ENCODE peak calls at places on chromosomes 16 and 17, in six cellular contexts. X is AG10803, W is body of pancreas, K is GM06990, H is suprapubic skin, B is ovary. D is an unnamed sample.

GRCh38 chr16:54077412-54077821 is 209.2 kb downstream of the IRX3 start:
- DNase-seq in X (peak), W (no peak), K (no peak), H (no peak), B (no peak), D (no peak)

GRCh38 chr17:6374271-6374691 is 60.6 kb downstream of the AIPL1 start:
- DNase-seq in X (no peak), W (no peak), K (no peak), H (no peak), B (no peak), D (peak)

GRCh38 chr16:70737377-70738082 is 51.7 kb upstream of the MTSS2 start:
- DNase-seq in X (peak), W (peak), K (peak), H (peak), B (peak), D (peak)

GRCh38 chr17:42311240-42312034 is 23.1 kb downstream of the STAT5A start:
- DNase-seq in X (peak), W (peak), K (no peak), H (peak), B (peak), D (peak)

GRCh38 chr17:35795007-35795870 is at the start of gene MMP28:
- DNase-seq in X (no peak), W (peak), K (no peak), H (no peak), B (no peak), D (peak)

GRCh38 chr17:28498652-28499365 is 7.3 kb upstream of the FOXN1 start:
- DNase-seq in X (no peak), W (no peak), K (no peak), H (no peak), B (no peak), D (no peak)

GRCh38 chr16:85863384-85863774 is 35.6 kb upstream of the IRF8 start:
- DNase-seq in X (peak), W (no peak), K (no peak), H (no peak), B (no peak), D (no peak)

GRCh38 chr16:68800257-68800875 is 43.0 kb upstream of the TANGO6 start:
- DNase-seq in X (peak), W (peak), K (peak), H (no peak), B (peak), D (no peak)

GRCh38 chr17:10316986-10317834 is 55.6 kb downstream of the MYH13 start:
- DNase-seq in X (peak), W (peak), K (peak), H (peak), B (no peak), D (no peak)

GRCh38 chr16:1918890-1919679 is 870 bp upstream of the HS3ST6 start:
- DNase-seq in X (no peak), W (no peak), K (no peak), H (no peak), B (no peak), D (no peak)
- H3K4me3 ChIP-seq in X (no peak), W (no peak), K (no peak), H (peak), B (no peak), D (no peak)

DNA sequence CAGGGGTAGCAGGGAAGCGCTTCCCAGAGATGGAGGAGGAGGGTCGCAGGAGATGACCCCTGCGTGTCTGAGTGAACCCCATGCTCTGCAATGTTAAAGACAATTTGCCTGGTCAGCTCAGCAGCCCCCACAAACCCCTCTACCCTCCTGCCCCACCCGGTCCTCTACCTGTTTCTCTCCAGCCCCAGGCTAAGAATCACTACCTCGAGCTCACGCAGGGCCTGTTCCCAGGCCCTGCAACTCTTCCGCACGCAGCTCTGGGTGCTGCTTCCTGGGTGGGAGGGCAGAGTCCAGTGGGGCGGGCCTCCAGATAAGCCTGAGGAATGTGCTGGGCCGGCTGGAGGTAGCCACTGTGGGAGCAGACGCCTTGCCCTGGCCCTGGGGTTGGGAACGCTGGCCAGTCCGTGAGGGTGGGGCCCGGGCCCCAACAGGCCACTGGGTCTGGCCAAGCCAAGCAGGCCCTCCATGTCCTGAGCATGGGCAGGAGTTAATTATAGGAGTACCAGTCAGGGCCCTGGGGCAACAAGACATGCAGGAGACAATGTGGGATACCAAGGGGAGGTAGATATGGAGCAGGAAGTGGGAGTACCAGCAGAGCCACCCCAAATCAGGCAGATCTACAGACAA is 6.1 kb downstream of the DOK4 start:
- DNase-seq in X (peak), W (peak), K (no peak), H (no peak), B (peak), D (peak)
- H3K4me3 ChIP-seq in X (peak), W (no peak), K (no peak), H (peak), B (peak), D (no peak)

GRCh38 chr17:81914103-81914850 is 3.1 kb upstream of the PCYT2 start:
- DNase-seq in X (no peak), W (no peak), K (no peak), H (no peak), B (no peak), D (no peak)
- H3K4me3 ChIP-seq in X (no peak), W (no peak), K (no peak), H (no peak), B (no peak), D (no peak)

DNA sequence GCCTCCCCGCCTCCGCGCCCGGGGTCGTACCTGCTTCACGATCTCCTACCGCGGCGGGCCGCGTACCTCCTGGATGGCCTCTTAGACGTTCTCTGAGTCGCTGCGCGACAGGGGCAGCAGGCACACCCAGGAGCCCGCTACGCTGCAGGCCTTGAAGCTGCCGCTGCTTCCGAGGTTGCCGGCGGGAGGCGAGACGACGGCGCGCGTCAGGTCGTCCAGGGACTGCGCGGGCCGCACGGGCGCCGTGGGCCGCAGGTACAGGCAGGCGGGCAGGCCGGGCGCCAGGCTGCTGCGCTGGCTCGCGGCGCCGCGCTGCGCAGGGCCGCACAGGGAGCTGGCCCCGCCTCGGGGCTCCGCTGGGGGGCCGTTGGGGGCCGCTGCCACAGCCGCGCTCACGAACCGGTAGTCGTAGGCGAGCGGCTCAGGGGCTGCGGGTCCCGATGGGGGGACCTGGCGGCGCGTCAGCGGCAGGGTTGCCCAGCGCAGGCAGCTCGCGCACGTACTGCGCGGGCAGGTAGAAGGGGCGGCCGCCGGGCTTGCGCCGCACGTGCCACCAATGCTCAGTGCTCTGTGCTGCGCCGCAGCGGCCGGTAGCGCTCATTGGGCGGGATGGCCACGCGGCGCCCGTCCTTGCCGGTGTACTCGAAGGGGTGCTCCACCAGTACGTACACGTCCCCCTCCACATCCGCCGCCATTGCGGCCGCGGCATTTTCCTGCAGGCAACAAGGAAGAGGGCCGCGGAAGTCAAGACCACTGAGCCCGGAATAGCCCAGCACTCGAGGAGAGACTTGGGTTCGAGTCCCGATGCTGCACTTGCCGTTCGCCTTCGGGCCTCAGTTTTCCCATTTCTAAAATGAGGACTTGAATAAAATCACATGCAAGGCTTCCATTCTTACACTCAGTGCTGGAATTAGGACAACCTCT is 116.5 kb upstream of the SMURF2 start:
- DNase-seq in X (no peak), W (peak), K (peak), H (peak), B (peak), D (peak)
- H3K4me3 ChIP-seq in X (peak), W (no peak), K (peak), H (peak), B (peak), D (no peak)

DNA sequence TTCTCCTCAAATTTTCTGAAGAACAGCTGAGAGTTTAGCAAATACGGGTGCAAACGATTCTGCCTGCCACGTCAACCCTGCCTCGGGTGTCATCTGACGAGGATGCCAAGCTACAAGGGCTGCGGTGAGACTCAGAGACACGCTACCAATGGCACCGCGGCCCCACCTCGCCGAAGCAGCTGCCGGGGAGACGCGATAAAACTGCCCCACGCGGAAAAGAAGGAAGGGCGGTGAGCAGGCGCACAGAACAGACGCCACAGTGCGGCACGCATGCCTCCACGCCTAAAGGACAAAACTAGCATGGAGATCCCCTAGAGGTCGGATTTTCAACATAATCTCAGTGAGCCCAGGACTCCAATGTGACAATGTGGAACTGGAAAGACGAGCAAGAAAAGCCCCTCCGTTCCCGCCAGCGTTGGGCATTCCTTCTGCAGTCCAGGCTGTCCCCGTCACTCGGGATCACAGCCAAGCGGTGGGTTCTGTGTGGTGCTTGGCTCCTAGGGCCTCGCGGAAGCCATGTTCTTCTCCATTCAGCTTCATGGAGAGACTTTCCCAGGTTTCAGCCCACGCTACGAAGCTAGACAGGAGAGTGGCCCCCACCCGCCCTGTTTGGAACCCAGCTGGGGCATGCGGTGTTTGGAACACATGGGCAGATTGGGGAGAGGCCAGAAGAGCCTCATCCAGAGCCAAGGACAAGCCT is 5.9 kb downstream of the LMF1 start:
- DNase-seq in X (no peak), W (no peak), K (no peak), H (no peak), B (no peak), D (peak)
- H3K4me3 ChIP-seq in X (no peak), W (no peak), K (no peak), H (no peak), B (no peak), D (no peak)

DNA sequence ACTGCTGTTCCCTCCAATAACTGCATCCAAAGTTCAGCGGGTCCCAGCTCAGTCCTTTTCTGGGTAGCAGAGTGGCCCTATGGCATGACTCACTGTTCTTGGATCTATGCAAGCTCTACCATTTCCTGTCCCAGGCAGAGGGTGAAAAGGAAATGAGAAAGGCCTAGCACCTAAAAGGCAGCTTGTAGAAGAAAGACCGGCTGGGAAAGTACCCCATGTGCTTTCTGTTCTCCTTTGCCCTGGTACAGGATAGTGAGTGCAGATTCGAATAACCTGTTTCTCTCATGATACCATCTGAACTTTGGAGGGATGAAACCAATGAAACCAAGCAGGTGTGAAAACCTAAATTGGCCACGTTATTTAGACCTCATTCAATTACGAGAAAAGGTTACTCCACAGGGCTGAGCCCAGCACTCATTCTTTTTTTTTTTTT is 12.7 kb upstream of the HASPIN start:
- DNase-seq in X (peak), W (peak), K (peak), H (no peak), B (no peak), D (no peak)
- H3K4me3 ChIP-seq in X (no peak), W (no peak), K (no peak), H (no peak), B (no peak), D (no peak)

GRCh38 chr17:2218426-2218825 is 85.2 kb downstream of the SMG6 start:
- DNase-seq in X (no peak), W (no peak), K (peak), H (no peak), B (no peak), D (no peak)

GRCh38 chr17:2214887-2215615 is 88.5 kb downstream of the SMG6 start:
- DNase-seq in X (peak), W (no peak), K (no peak), H (no peak), B (peak), D (peak)

GRCh38 chr17:2213291-2213960 is 90.2 kb downstream of the SMG6 start:
- DNase-seq in X (peak), W (no peak), K (no peak), H (no peak), B (no peak), D (no peak)

GRCh38 chr17:2214047-2214717 is 89.4 kb downstream of the SMG6 start:
- DNase-seq in X (peak), W (peak), K (no peak), H (peak), B (peak), D (no peak)

DNA sequence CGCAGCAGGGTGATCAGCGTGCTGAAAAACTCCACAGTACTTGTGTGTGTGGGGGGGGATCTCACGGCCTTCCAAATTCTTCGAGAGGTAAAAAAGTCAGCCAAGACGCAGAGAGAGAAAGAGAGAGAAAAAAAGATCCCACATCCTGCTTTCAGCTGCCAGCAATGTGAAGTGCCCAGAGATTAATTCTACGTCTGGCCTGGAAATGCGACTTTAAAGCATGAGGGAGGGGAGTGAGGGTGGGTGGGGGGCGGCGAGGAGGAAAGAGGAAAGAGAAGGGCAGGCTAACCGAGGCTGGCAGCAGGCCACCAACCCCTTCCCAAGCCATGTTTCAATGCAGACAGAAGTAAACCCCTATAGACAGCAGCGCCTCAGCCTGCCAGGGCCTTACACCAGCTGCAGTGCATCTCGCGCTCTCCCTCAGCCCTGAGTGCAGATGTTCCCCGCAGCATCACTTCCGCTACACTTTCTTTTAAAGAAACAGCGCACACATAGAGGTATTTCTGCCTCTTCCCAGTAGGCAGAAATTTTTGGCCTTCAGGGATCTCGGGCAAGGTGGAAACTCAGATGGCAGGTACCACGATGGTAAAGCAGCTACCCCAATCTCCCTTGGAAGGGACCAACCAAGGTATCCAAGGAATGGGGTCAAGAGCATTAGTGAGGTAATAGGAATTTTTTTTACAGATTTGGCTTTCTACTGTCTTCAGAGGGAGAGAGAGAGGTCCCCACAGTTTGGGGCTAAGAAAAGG is 87.8 kb downstream of the SMG6 start:
- DNase-seq in X (peak), W (peak), K (peak), H (peak), B (peak), D (peak)
- H3K4me3 ChIP-seq in X (peak), W (no peak), K (peak), H (peak), B (peak), D (no peak)

DNA sequence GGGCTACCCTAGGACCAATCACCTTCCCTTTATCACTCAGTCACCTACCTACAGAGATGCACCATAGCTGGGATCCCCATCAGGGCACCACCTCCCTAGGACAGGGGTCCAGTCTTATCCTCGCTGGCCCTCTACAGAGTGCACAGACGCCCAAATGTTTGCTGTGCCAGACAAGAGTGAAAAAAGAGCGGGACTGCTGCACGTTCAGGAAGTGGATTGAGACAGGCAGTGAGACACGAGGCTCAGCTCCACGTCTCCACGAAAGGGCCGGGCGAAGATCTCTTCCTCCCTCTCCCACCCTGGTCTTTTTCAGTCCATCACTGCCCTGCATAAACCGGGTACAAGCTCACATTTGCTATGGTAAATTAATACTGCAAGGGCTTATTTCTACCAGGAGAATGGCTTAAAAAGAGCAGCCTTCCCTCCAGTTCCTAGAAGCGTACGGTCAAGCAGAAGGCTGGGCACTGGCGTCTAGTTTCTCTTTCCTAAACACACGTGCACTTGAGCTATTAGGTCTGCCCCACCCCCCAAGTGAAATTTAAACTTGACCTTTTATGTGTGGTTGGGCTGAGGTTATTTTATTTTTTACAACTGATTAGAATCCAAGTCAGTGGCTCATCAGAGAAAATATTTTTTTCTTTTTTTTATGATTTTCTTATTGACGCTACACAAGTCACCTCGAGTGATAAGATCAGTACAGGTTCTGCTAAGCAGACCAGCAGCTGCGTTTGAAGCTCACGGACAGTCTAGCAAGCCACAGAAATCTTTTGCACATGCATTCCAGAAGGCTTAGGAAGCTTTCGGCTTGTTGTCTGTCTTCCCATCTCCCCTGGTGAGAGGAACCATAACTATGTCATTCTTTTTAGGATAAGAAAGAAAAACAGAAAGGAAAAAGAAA is 95.3 kb downstream of the ZFHX3 start:
- DNase-seq in X (peak), W (no peak), K (no peak), H (no peak), B (no peak), D (no peak)
- H3K4me3 ChIP-seq in X (no peak), W (no peak), K (no peak), H (no peak), B (peak), D (no peak)

DNA sequence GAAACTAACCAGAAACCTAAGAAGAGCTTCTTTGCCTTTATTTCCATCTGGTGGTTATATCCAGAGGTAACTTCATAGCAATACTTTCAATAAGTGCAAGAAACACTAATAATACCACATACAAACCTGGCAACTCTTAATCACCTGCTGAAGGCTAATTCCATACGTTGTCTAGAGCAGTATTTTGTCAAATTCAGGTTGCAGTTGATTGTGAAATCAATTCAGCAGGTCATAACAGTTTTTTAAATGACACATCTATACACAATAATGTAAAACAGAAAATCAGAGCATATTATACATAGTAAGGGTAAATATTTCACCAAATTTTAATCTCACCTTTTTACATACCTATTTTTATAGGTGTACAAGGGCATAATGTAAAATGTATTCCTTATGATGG is 42.0 kb downstream of the CFDP1 start:
- DNase-seq in X (no peak), W (no peak), K (no peak), H (no peak), B (no peak), D (no peak)
- H3K4me3 ChIP-seq in X (no peak), W (no peak), K (no peak), H (no peak), B (no peak), D (no peak)

GRCh38 chr17:45170976-45171337 is 9.3 kb downstream of the HEXIM2 start:
- DNase-seq in X (peak), W (peak), K (no peak), H (peak), B (no peak), D (peak)
- H3K4me3 ChIP-seq in X (peak), W (no peak), K (no peak), H (peak), B (peak), D (no peak)